ENCODE peak calls at places on chromosomes 6 and 20, in six cellular contexts. J is ELF-1, W is ecto neural progenitor cell, N is cardiac fibroblast, B is AML-193, G is GM18507. O is an unnamed sample.

GRCh38 chr6:157096522-157096921 is 226.8 kb downstream of the TMEM242 start:
- DNase-seq in J (no peak), W (no peak), N (no peak), B (no peak), G (no peak), O (no peak)

GRCh38 chr20:36102306-36102705 is 52.2 kb upstream of the EPB41L1 start:
- DNase-seq in J (no peak), W (no peak), N (no peak), B (no peak), G (no peak), O (no peak)

GRCh38 chr20:11108102-11108842 is 434.5 kb upstream of the JAG1 start:
- DNase-seq in J (no peak), W (no peak), N (peak), B (no peak), G (no peak), O (no peak)

GRCh38 chr20:62985089-62985778 is 21.5 kb downstream of the BHLHE23 start:
- DNase-seq in J (no peak), W (no peak), N (no peak), B (no peak), G (no peak), O (no peak)

GRCh38 chr6:131787955-131788712 is 19.7 kb upstream of the ENPP1 start:
- DNase-seq in J (no peak), W (no peak), N (no peak), B (no peak), G (no peak), O (no peak)

GRCh38 chr20:62812181-62812906 is 4.5 kb upstream of the COL9A3 start:
- DNase-seq in J (no peak), W (no peak), N (no peak), B (no peak), G (no peak), O (no peak)

GRCh38 chr20:38870733-38871559 is 55.3 kb upstream of the FAM83D start:
- DNase-seq in J (peak), W (no peak), N (no peak), B (no peak), G (no peak), O (no peak)

GRCh38 chr6:168640738-168641137 is 199.8 kb downstream of the SMOC2 start:
- DNase-seq in J (no peak), W (no peak), N (peak), B (no peak), G (no peak), O (no peak)

GRCh38 chr20:60024245-60024644 is 66.0 kb downstream of the CDH26 start:
- DNase-seq in J (no peak), W (no peak), N (no peak), B (no peak), G (no peak), O (no peak)

GRCh38 chr6:8218861-8219260 is 116.5 kb upstream of the EEF1E1 start:
- DNase-seq in J (no peak), W (no peak), N (no peak), B (no peak), G (no peak), O (no peak)

GRCh38 chr6:166318649-166319600 is 10.7 kb upstream of the PRR18 start:
- DNase-seq in J (no peak), W (no peak), N (no peak), B (no peak), G (no peak), O (no peak)

GRCh38 chr6:1771324-1771723 is 161.6 kb downstream of the FOXC1 start:
- DNase-seq in J (no peak), W (no peak), N (peak), B (no peak), G (no peak), O (no peak)

GRCh38 chr6:136146130-136146529 is 104.0 kb downstream of the MTFR2 start:
- DNase-seq in J (no peak), W (no peak), N (peak), B (no peak), G (no peak), O (no peak)

GRCh38 chr6:1407499-1407990 is 18.2 kb downstream of the FOXF2 start:
- DNase-seq in J (no peak), W (no peak), N (no peak), B (no peak), G (no peak), O (no peak)

GRCh38 chr6:106560966-106561740 is 68.1 kb downstream of the RTN4IP1 start:
- DNase-seq in J (peak), W (no peak), N (peak), B (peak), G (no peak), O (no peak)

GRCh38 chr6:98146656-98147055 is 687.7 kb upstream of the POU3F2 start:
- DNase-seq in J (no peak), W (no peak), N (no peak), B (no peak), G (no peak), O (no peak)

GRCh38 chr20:57391439-57392129 is 388 bp downstream of the RBM38 start:
- DNase-seq in J (peak), W (peak), N (peak), B (no peak), G (no peak), O (no peak)

GRCh38 chr20:15555913-15556312 is 1017.3 kb downstream of the KIF16B start:
- DNase-seq in J (no peak), W (no peak), N (no peak), B (no peak), G (no peak), O (no peak)

GRCh38 chr6:170087946-170088348 is 202.9 kb downstream of the DLL1 start:
- DNase-seq in J (peak), W (peak), N (no peak), B (peak), G (peak), O (no peak)

GRCh38 chr20:20621191-20621590 is 91.3 kb downstream of the RALGAPA2 start:
- DNase-seq in J (no peak), W (no peak), N (no peak), B (no peak), G (no peak), O (no peak)

GRCh38 chr6:144534123-144534676 is 249.1 kb downstream of the UTRN start:
- DNase-seq in J (no peak), W (no peak), N (no peak), B (no peak), G (no peak), O (no peak)

GRCh38 chr20:47720636-47721427 is 64.4 kb downstream of the SULF2 start:
- DNase-seq in J (no peak), W (no peak), N (peak), B (no peak), G (no peak), O (no peak)

GRCh38 chr6:148440877-148441453 is 98.3 kb downstream of the SASH1 start:
- DNase-seq in J (peak), W (no peak), N (peak), B (no peak), G (no peak), O (no peak)

GRCh38 chr20:1803216-1804128 is 91.7 kb upstream of the SIRPA start:
- DNase-seq in J (peak), W (peak), N (peak), B (peak), G (peak), O (peak)

GRCh38 chr6:142993977-142994376 is 49.0 kb upstream of the HIVEP2 start:
- DNase-seq in J (no peak), W (no peak), N (no peak), B (no peak), G (no peak), O (no peak)

GRCh38 chr6:163333038-163333437 is 81.5 kb upstream of the QKI start:
- DNase-seq in J (no peak), W (no peak), N (no peak), B (no peak), G (no peak), O (no peak)

GRCh38 chr6:37502703-37503485 is 3.2 kb upstream of the CCDC167 start:
- DNase-seq in J (no peak), W (no peak), N (no peak), B (no peak), G (no peak), O (no peak)

GRCh38 chr6:69494595-69494994 is 302.2 kb downstream of the LMBRD1 start:
- DNase-seq in J (no peak), W (no peak), N (no peak), B (no peak), G (no peak), O (no peak)

GRCh38 chr6:57162008-57162407 is 10.1 kb upstream of the BAG2 start:
- DNase-seq in J (no peak), W (no peak), N (no peak), B (no peak), G (no peak), O (no peak)

GRCh38 chr6:43129434-43130194 is 41.5 kb upstream of the SRF start:
- DNase-seq in J (peak), W (no peak), N (peak), B (peak), G (no peak), O (no peak)

GRCh38 chr20:4412216-4412615 is 309.5 kb upstream of the PRND start:
- DNase-seq in J (no peak), W (no peak), N (no peak), B (no peak), G (no peak), O (no peak)

O was measured in SIG-M5.